ENCODE peak calls at places on chromosomes 16 and 17, in six cellular contexts. One of them, this sample, is unnamed.

GRCh38 chr16:28326881-28327610 is 34.7 kb downstream of the SBK1 start:
- DNase-seq in IMR-90: peak
- DNase-seq in GM23248: peak
- DNase-seq in H1: peak
- DNase-seq in Karpas-422: peak
- DNase-seq in fibroblast of lung: peak
- DNase-seq in this sample: peak

GRCh38 chr17:11608396-11608795 is 10.1 kb downstream of the DNAH9 start:
- DNase-seq in IMR-90: no peak
- DNase-seq in GM23248: peak
- DNase-seq in H1: no peak
- DNase-seq in Karpas-422: no peak
- DNase-seq in fibroblast of lung: no peak
- DNase-seq in this sample: peak

GRCh38 chr17:31564883-31565297 is 173.4 kb downstream of the RAB11FIP4 start:
- DNase-seq in IMR-90: peak
- DNase-seq in GM23248: peak
- DNase-seq in H1: no peak
- DNase-seq in Karpas-422: no peak
- DNase-seq in fibroblast of lung: peak
- DNase-seq in this sample: no peak

GRCh38 chr17:164536-165235 is 16.8 kb downstream of the DOC2B start:
- DNase-seq in IMR-90: peak
- DNase-seq in GM23248: peak
- DNase-seq in H1: peak
- DNase-seq in Karpas-422: peak
- DNase-seq in fibroblast of lung: peak
- DNase-seq in this sample: peak

GRCh38 chr16:49952386-49952785 is 72.6 kb upstream of the CNEP1R1 start:
- DNase-seq in IMR-90: no peak
- DNase-seq in GM23248: no peak
- DNase-seq in H1: no peak
- DNase-seq in Karpas-422: no peak
- DNase-seq in fibroblast of lung: peak
- DNase-seq in this sample: no peak

GRCh38 chr16:68533937-68534336 is 5.2 kb upstream of the ZFP90 start:
- DNase-seq in IMR-90: no peak
- DNase-seq in GM23248: no peak
- DNase-seq in H1: no peak
- DNase-seq in Karpas-422: no peak
- DNase-seq in fibroblast of lung: no peak
- DNase-seq in this sample: no peak

GRCh38 chr17:31394544-31394943 is 3.1 kb downstream of the RAB11FIP4 start:
- DNase-seq in IMR-90: peak
- DNase-seq in GM23248: peak
- DNase-seq in H1: peak
- DNase-seq in Karpas-422: peak
- DNase-seq in fibroblast of lung: peak
- DNase-seq in this sample: peak

GRCh38 chr16:29811896-29812665 is at the start of gene PRRT2:
- DNase-seq in IMR-90: peak
- DNase-seq in GM23248: peak
- DNase-seq in H1: peak
- DNase-seq in Karpas-422: peak
- DNase-seq in fibroblast of lung: peak
- DNase-seq in this sample: peak

GRCh38 chr17:78899361-78900260 is 3.4 kb downstream of the CEP295NL start:
- DNase-seq in IMR-90: no peak
- DNase-seq in GM23248: peak
- DNase-seq in H1: peak
- DNase-seq in Karpas-422: no peak
- DNase-seq in fibroblast of lung: peak
- DNase-seq in this sample: peak

GRCh38 chr17:13086142-13086769 is 68.4 kb upstream of the ELAC2 start:
- DNase-seq in IMR-90: no peak
- DNase-seq in GM23248: peak
- DNase-seq in H1: no peak
- DNase-seq in Karpas-422: no peak
- DNase-seq in fibroblast of lung: no peak
- DNase-seq in this sample: no peak

GRCh38 chr17:17819561-17819995 is 17.2 kb downstream of the SREBF1 start:
- DNase-seq in IMR-90: peak
- DNase-seq in GM23248: peak
- DNase-seq in H1: no peak
- DNase-seq in Karpas-422: peak
- DNase-seq in fibroblast of lung: peak
- DNase-seq in this sample: peak

GRCh38 chr17:48067245-48067644 is 19.1 kb downstream of the NFE2L1 start:
- DNase-seq in IMR-90: no peak
- DNase-seq in GM23248: no peak
- DNase-seq in H1: no peak
- DNase-seq in Karpas-422: no peak
- DNase-seq in fibroblast of lung: no peak
- DNase-seq in this sample: no peak

GRCh38 chr17:65783845-65784334 is 222.4 kb upstream of the AXIN2 start:
- DNase-seq in IMR-90: peak
- DNase-seq in GM23248: peak
- DNase-seq in H1: no peak
- DNase-seq in Karpas-422: no peak
- DNase-seq in fibroblast of lung: peak
- DNase-seq in this sample: peak

GRCh38 chr17:42779942-42780815 is at the start of gene WNK4:
- DNase-seq in IMR-90: no peak
- DNase-seq in GM23248: peak
- DNase-seq in H1: peak
- DNase-seq in Karpas-422: no peak
- DNase-seq in fibroblast of lung: peak
- DNase-seq in this sample: peak

GRCh38 chr17:11705111-11705510 is 106.8 kb downstream of the DNAH9 start:
- DNase-seq in IMR-90: no peak
- DNase-seq in GM23248: no peak
- DNase-seq in H1: no peak
- DNase-seq in Karpas-422: no peak
- DNase-seq in fibroblast of lung: no peak
- DNase-seq in this sample: peak

GRCh38 chr17:81481011-81481799 is 31.4 kb downstream of the ACTG1 start:
- DNase-seq in IMR-90: peak
- DNase-seq in GM23248: peak
- DNase-seq in H1: peak
- DNase-seq in Karpas-422: no peak
- DNase-seq in fibroblast of lung: peak
- DNase-seq in this sample: peak

GRCh38 chr17:28983286-28984240 is 22.3 kb downstream of the SEZ6 start:
- DNase-seq in IMR-90: peak
- DNase-seq in GM23248: no peak
- DNase-seq in H1: no peak
- DNase-seq in Karpas-422: no peak
- DNase-seq in fibroblast of lung: peak
- DNase-seq in this sample: no peak

GRCh38 chr17:43368740-43369506 is 29.9 kb upstream of the ARL4D start:
- DNase-seq in IMR-90: peak
- DNase-seq in GM23248: peak
- DNase-seq in H1: peak
- DNase-seq in Karpas-422: no peak
- DNase-seq in fibroblast of lung: peak
- DNase-seq in this sample: peak

GRCh38 chr17:27630607-27631408 is at the start of gene LGALS9:
- DNase-seq in IMR-90: peak
- DNase-seq in GM23248: peak
- DNase-seq in H1: no peak
- DNase-seq in Karpas-422: no peak
- DNase-seq in fibroblast of lung: peak
- DNase-seq in this sample: no peak

GRCh38 chr16:31134091-31134571 is 1.4 kb downstream of the PRSS8 start:
- DNase-seq in IMR-90: peak
- DNase-seq in GM23248: no peak
- DNase-seq in H1: no peak
- DNase-seq in Karpas-422: no peak
- DNase-seq in fibroblast of lung: peak
- DNase-seq in this sample: peak

GRCh38 chr17:48064638-48065037 is 16.5 kb downstream of the NFE2L1 start:
- DNase-seq in IMR-90: no peak
- DNase-seq in GM23248: no peak
- DNase-seq in H1: no peak
- DNase-seq in Karpas-422: no peak
- DNase-seq in fibroblast of lung: no peak
- DNase-seq in this sample: no peak

GRCh38 chr16:71851726-71852125 is 6.0 kb downstream of the ATXN1L start:
- DNase-seq in IMR-90: no peak
- DNase-seq in GM23248: no peak
- DNase-seq in H1: no peak
- DNase-seq in Karpas-422: no peak
- DNase-seq in fibroblast of lung: no peak
- DNase-seq in this sample: no peak

GRCh38 chr16:8103649-8104289 is 486.5 kb downstream of the TMEM114 start:
- DNase-seq in IMR-90: no peak
- DNase-seq in GM23248: no peak
- DNase-seq in H1: no peak
- DNase-seq in Karpas-422: no peak
- DNase-seq in fibroblast of lung: no peak
- DNase-seq in this sample: no peak

GRCh38 chr17:77231076-77231871 is 90.5 kb downstream of the SEC14L1 start:
- DNase-seq in IMR-90: no peak
- DNase-seq in GM23248: no peak
- DNase-seq in H1: no peak
- DNase-seq in Karpas-422: no peak
- DNase-seq in fibroblast of lung: no peak
- DNase-seq in this sample: no peak

GRCh38 chr17:19368119-19368660 is 5.7 kb upstream of the B9D1 start:
- DNase-seq in IMR-90: peak
- DNase-seq in GM23248: no peak
- DNase-seq in H1: no peak
- DNase-seq in Karpas-422: no peak
- DNase-seq in fibroblast of lung: peak
- DNase-seq in this sample: no peak

GRCh38 chr17:68461589-68461988 is 4.3 kb upstream of the WIPI1 start:
- DNase-seq in IMR-90: no peak
- DNase-seq in GM23248: no peak
- DNase-seq in H1: no peak
- DNase-seq in Karpas-422: no peak
- DNase-seq in fibroblast of lung: no peak
- DNase-seq in this sample: no peak

DNA sequence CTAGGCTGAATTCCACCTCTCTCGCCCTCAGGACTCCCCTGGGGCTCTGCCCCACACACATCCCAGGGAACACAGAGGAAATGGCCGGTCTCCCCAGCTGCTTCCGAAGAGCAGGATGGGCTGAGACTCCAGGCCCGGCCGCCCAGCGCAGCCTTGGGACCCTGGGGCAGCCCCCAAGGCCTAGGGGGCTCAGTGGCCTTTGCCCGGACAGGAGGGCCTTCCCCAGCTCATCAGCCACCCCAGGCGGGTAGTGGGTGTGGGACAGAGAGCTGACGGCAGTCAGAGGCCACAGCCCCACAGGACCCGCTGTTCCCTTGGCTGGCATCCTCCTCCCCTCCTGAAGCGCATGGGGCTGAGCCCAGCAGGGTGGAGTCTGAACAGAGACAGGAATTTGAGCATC is 6.2 kb upstream of the CBFA2T3 start:
- DNase-seq in IMR-90: no peak
- DNase-seq in GM23248: no peak
- DNase-seq in H1: no peak
- DNase-seq in Karpas-422: no peak
- DNase-seq in fibroblast of lung: no peak
- DNase-seq in this sample: no peak
- H2AFZ ChIP-seq in IMR-90: no peak
- H2AFZ ChIP-seq in GM23248: no peak
- H2AFZ ChIP-seq in H1: no peak
- H2AFZ ChIP-seq in Karpas-422: no peak
- H2AFZ ChIP-seq in fibroblast of lung: no peak
- H2AFZ ChIP-seq in this sample: no peak

GRCh38 chr17:49197346-49197998 is 12.9 kb downstream of the GNGT2 start:
- DNase-seq in IMR-90: no peak
- DNase-seq in GM23248: peak
- DNase-seq in H1: no peak
- DNase-seq in Karpas-422: no peak
- DNase-seq in fibroblast of lung: no peak
- DNase-seq in this sample: no peak
- H2AFZ ChIP-seq in IMR-90: no peak
- H2AFZ ChIP-seq in GM23248: peak
- H2AFZ ChIP-seq in H1: peak
- H2AFZ ChIP-seq in Karpas-422: no peak
- H2AFZ ChIP-seq in fibroblast of lung: no peak
- H2AFZ ChIP-seq in this sample: no peak

DNA sequence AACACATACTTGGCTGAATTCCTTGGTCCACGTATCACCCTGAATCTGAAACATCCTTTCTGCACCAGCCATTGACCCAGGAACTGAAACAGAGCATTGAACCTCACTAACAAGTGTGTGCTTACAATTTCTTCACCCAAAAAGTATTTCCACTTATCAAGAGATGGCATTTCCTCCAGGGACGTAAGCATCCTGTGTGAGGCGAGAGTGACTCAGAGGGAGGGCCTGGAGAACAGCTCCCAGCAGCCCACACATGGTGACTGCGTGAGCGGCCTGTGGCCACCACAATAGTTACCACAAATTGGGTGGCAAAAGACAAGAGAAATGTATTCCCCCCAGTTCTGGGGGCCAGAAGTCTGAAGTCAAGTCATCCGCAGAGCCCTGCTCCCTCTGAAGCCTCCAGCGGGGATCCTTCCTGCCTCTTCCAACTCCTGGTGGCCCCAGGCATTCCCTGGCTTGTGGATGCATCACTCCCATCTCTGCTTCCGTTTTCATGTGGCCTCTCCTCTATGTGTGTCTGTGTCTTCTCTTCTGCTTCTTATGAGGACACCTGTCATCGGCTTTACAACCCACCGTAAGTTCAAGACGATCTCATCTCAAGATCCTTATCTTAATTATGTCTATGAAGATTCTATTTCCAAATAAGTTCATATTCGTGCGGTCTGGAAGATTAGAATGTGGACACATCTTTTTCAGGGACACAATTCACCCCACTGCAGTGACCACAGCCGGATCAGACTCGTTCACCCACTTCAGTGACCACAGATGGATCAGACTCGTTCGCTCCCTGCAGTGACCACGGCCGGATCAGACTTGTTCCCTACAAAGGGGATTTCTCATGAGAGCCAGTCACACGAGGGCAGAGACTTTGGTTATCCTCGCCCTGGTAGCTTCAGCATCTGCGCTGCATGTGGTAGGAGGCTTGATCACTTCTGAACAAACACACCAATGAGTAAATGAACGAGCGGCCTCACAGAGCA is 122.6 kb upstream of the FOXF1 start:
- DNase-seq in IMR-90: peak
- DNase-seq in GM23248: peak
- DNase-seq in H1: no peak
- DNase-seq in Karpas-422: no peak
- DNase-seq in fibroblast of lung: peak
- DNase-seq in this sample: no peak
- H2AFZ ChIP-seq in IMR-90: peak
- H2AFZ ChIP-seq in GM23248: peak
- H2AFZ ChIP-seq in H1: no peak
- H2AFZ ChIP-seq in Karpas-422: no peak
- H2AFZ ChIP-seq in fibroblast of lung: no peak
- H2AFZ ChIP-seq in this sample: no peak

GRCh38 chr17:72833113-72833512 is 259.4 kb downstream of the SLC39A11 start:
- DNase-seq in IMR-90: no peak
- DNase-seq in GM23248: no peak
- DNase-seq in H1: no peak
- DNase-seq in Karpas-422: no peak
- DNase-seq in fibroblast of lung: no peak
- DNase-seq in this sample: no peak
- H2AFZ ChIP-seq in IMR-90: no peak
- H2AFZ ChIP-seq in GM23248: no peak
- H2AFZ ChIP-seq in H1: no peak
- H2AFZ ChIP-seq in Karpas-422: no peak
- H2AFZ ChIP-seq in fibroblast of lung: no peak
- H2AFZ ChIP-seq in this sample: no peak